ENCODE peak calls at places on chromosomes 4 and X, in nine cellular contexts. M, I, E, C, T, P, H, N and Q are unnamed samples. For H3K36me3, the result is how much of the 10 kb centered on the place peaks cover.

GRCh38 chrX:133610056-133610455 is 194.8 kb upstream of the GPC4 start:
- DNase-seq in M (no peak), I (no peak), E (no peak), C (no peak), T (no peak), P (no peak), H (no peak), N (no peak), Q (no peak)

GRCh38 chr4:82753725-82754410 is 44.7 kb downstream of the SCD5 start:
- DNase-seq in M (no peak), I (no peak), E (peak), C (peak), T (no peak), P (no peak), H (no peak), N (no peak), Q (peak)

GRCh38 chr4:2745981-2746806 is 9.9 kb downstream of the TNIP2 start:
- DNase-seq in M (peak), I (peak), E (peak), C (peak), T (peak), P (peak), H (peak), N (no peak), Q (no peak)

GRCh38 chrX:53284684-53285447 is 3.5 kb upstream of the IQSEC2 start:
- DNase-seq in M (peak), I (peak), E (peak), C (peak), T (no peak), P (peak), H (peak), N (peak), Q (peak)

GRCh38 chr4:183333983-183334382 is 11.8 kb upstream of the CLDN24 start:
- DNase-seq in M (no peak), I (no peak), E (no peak), C (peak), T (no peak), P (no peak), H (peak), N (no peak), Q (no peak)

GRCh38 chr4:16226816-16227461 is 668 bp upstream of the TAPT1 start:
- DNase-seq in M (peak), I (peak), E (peak), C (no peak), T (no peak), P (peak), H (peak), N (peak), Q (peak)

GRCh38 chrX:78747471-78747870 is at the start of gene LPAR4:
- DNase-seq in M (no peak), I (no peak), E (no peak), C (no peak), T (no peak), P (no peak), H (peak), N (no peak), Q (peak)

GRCh38 chrX:39336709-39337294 is 535.5 kb downstream of the MID1IP1 start:
- DNase-seq in M (no peak), I (no peak), E (peak), C (no peak), T (no peak), P (no peak), H (peak), N (no peak), Q (peak)

GRCh38 chr4:100632163-100632562 is 114.3 kb upstream of the EMCN start:
- DNase-seq in M (no peak), I (no peak), E (peak), C (no peak), T (no peak), P (no peak), H (no peak), N (no peak), Q (peak)

GRCh38 chr4:186204103-186204559 is 12.8 kb downstream of the CYP4V2 start:
- DNase-seq in M (no peak), I (no peak), E (no peak), C (peak), T (no peak), P (no peak), H (no peak), N (no peak), Q (peak)

GRCh38 chr4:10119263-10119662 is 2.7 kb upstream of the WDR1 start:
- DNase-seq in M (no peak), I (no peak), E (no peak), C (no peak), T (no peak), P (no peak), H (no peak), N (no peak), Q (no peak)

GRCh38 chrX:110287605-110288004 is 30.3 kb downstream of the AMMECR1 start:
- DNase-seq in M (no peak), I (no peak), E (no peak), C (peak), T (no peak), P (no peak), H (no peak), N (no peak), Q (no peak)

GRCh38 chr4:1491630-1492457 is 85.6 kb upstream of the NKX1-1 start:
- DNase-seq in M (no peak), I (peak), E (no peak), C (no peak), T (no peak), P (peak), H (no peak), N (no peak), Q (no peak)

GRCh38 chr4:25767877-25768475 is 94.8 kb downstream of the SEL1L3 start:
- DNase-seq in M (peak), I (no peak), E (peak), C (peak), T (peak), P (no peak), H (peak), N (peak), Q (peak)

GRCh38 chr4:105230287-105230686 is 83.6 kb downstream of the TET2 start:
- DNase-seq in M (no peak), I (no peak), E (no peak), C (no peak), T (no peak), P (no peak), H (no peak), N (no peak), Q (no peak)

GRCh38 chr4:100417565-100417964 is 100.3 kb downstream of the EMCN start:
- DNase-seq in M (no peak), I (no peak), E (peak), C (peak), T (no peak), P (no peak), H (no peak), N (no peak), Q (no peak)

GRCh38 chrX:14934423-14934822 is 61.2 kb downstream of the MOSPD2 start:
- DNase-seq in M (no peak), I (no peak), E (no peak), C (no peak), T (no peak), P (no peak), H (no peak), N (no peak), Q (no peak)

GRCh38 chrX:106692425-106693075 is 34.0 kb upstream of the RNF128 start:
- DNase-seq in M (no peak), I (no peak), E (no peak), C (no peak), T (no peak), P (no peak), H (peak), N (no peak), Q (no peak)

GRCh38 chr4:26067035-26067434 is 153.0 kb downstream of the SMIM20 start:
- DNase-seq in M (no peak), I (no peak), E (no peak), C (no peak), T (no peak), P (no peak), H (no peak), N (no peak), Q (no peak)

GRCh38 chr4:7334521-7335275 is 100.0 kb downstream of the PSAPL1 start:
- DNase-seq in M (no peak), I (peak), E (no peak), C (no peak), T (no peak), P (peak), H (no peak), N (no peak), Q (no peak)

GRCh38 chrX:23332101-23332887 is 2.4 kb upstream of the PTCHD1 start:
- DNase-seq in M (no peak), I (no peak), E (no peak), C (no peak), T (no peak), P (no peak), H (peak), N (no peak), Q (peak)

GRCh38 chr4:181536196-181536746 is 706.9 kb upstream of the TENM3 start:
- DNase-seq in M (no peak), I (no peak), E (no peak), C (peak), T (no peak), P (no peak), H (no peak), N (no peak), Q (no peak)

GRCh38 chr4:90127706-90128345 is 632 bp downstream of the CCSER1 start:
- DNase-seq in M (peak), I (peak), E (no peak), C (no peak), T (no peak), P (peak), H (peak), N (no peak), Q (no peak)

GRCh38 chrX:153598541-153599191 is at the start of gene CCNQ:
- DNase-seq in M (no peak), I (peak), E (peak), C (peak), T (no peak), P (peak), H (peak), N (no peak), Q (no peak)

GRCh38 chr4:125140966-125141495 is 173.7 kb upstream of the FAT4 start:
- DNase-seq in M (no peak), I (no peak), E (no peak), C (peak), T (no peak), P (no peak), H (no peak), N (no peak), Q (no peak)

GRCh38 chr4:166493828-166494432 is 620.9 kb downstream of the TLL1 start:
- DNase-seq in M (no peak), I (no peak), E (no peak), C (no peak), T (no peak), P (no peak), H (peak), N (no peak), Q (no peak)

GRCh38 chr4:102687373-102687981 is 73.3 kb downstream of the MANBA start:
- DNase-seq in M (no peak), I (no peak), E (no peak), C (peak), T (no peak), P (no peak), H (no peak), N (no peak), Q (no peak)

GRCh38 chrX:112874140-112874539 is 33.5 kb upstream of the AMOT start:
- DNase-seq in M (no peak), I (no peak), E (no peak), C (peak), T (no peak), P (no peak), H (no peak), N (no peak), Q (no peak)

GRCh38 chrX:124194209-124194608 is 138.3 kb upstream of the TEX13D start:
- DNase-seq in M (peak), I (no peak), E (no peak), C (no peak), T (no peak), P (no peak), H (no peak), N (no peak), Q (no peak)

GRCh38 chrX:18424482-18425198 is 768 bp upstream of the CDKL5 start:
- DNase-seq in M (no peak), I (peak), E (peak), C (peak), T (no peak), P (no peak), H (peak), N (no peak), Q (peak)

GRCh38 chr4:104859601-104860000 is 287.1 kb upstream of the TET2 start:
- DNase-seq in M (no peak), I (no peak), E (no peak), C (no peak), T (no peak), P (no peak), H (no peak), N (no peak), Q (no peak)

GRCh38 chrX:119376312-119376711 is 22.8 kb upstream of the SLC25A43 start:
- DNase-seq in M (no peak), I (no peak), E (no peak), C (no peak), T (no peak), P (no peak), H (no peak), N (no peak), Q (no peak)

GRCh38 chrX:132561483-132561882 is 72.6 kb upstream of the MBNL3 start:
- DNase-seq in M (no peak), I (no peak), E (no peak), C (no peak), T (no peak), P (no peak), H (peak), N (no peak), Q (no peak)

GRCh38 chr4:10256203-10256602 is 139.6 kb upstream of the WDR1 start:
- DNase-seq in M (no peak), I (no peak), E (no peak), C (no peak), T (no peak), P (no peak), H (no peak), N (no peak), Q (no peak)

GRCh38 chr4:24607338-24607737 is 23.0 kb upstream of the DHX15 start:
- DNase-seq in M (no peak), I (no peak), E (no peak), C (peak), T (no peak), P (no peak), H (no peak), N (no peak), Q (no peak)

GRCh38 chrX:68462197-68462596 is 28.9 kb upstream of the OPHN1 start:
- DNase-seq in M (no peak), I (no peak), E (no peak), C (peak), T (no peak), P (no peak), H (peak), N (no peak), Q (no peak)
- H3K27ac ChIP-seq in M (no peak), I (no peak), E (no peak), C (no peak), T (no peak), P (no peak), H (no peak), N (no peak), Q (no peak)

GRCh38 chr4:39205476-39205875 is 23.1 kb downstream of the WDR19 start:
- DNase-seq in M (no peak), I (no peak), E (no peak), C (no peak), T (no peak), P (no peak), H (no peak), N (no peak), Q (no peak)
- H3K36me3 ChIP-seq in M (half or more), I (under half), E (under half), C (under half), T (under half), P (under half), H (under half), N (under half), Q (under half)

GRCh38 chr4:37830640-37831039 is 4.2 kb downstream of the PGM2 start:
- DNase-seq in M (no peak), I (no peak), E (no peak), C (no peak), T (peak), P (no peak), H (no peak), N (no peak), Q (no peak)
- H3K27ac ChIP-seq in M (no peak), I (no peak), E (no peak), C (no peak), T (peak), P (no peak), H (no peak), N (no peak), Q (no peak)

GRCh38 chr4:8472689-8473197 is 32.2 kb downstream of the TRMT44 start:
- DNase-seq in M (no peak), I (no peak), E (no peak), C (peak), T (no peak), P (peak), H (peak), N (no peak), Q (peak)

GRCh38 chr4:8472166-8472688 is 31.6 kb downstream of the TRMT44 start:
- DNase-seq in M (no peak), I (no peak), E (no peak), C (no peak), T (no peak), P (no peak), H (no peak), N (no peak), Q (no peak)

GRCh38 chr4:8469550-8469949 is 29.0 kb downstream of the TRMT44 start:
- DNase-seq in M (no peak), I (no peak), E (no peak), C (no peak), T (no peak), P (no peak), H (no peak), N (no peak), Q (no peak)

GRCh38 chr4:8470451-8471024 is 30.0 kb downstream of the TRMT44 start:
- DNase-seq in M (no peak), I (no peak), E (no peak), C (no peak), T (no peak), P (no peak), H (no peak), N (no peak), Q (no peak)

GRCh38 chr4:8471211-8471875 is 30.8 kb downstream of the TRMT44 start:
- DNase-seq in M (no peak), I (no peak), E (no peak), C (no peak), T (no peak), P (no peak), H (no peak), N (no peak), Q (no peak)
- H3K36me3 ChIP-seq in M (half or more), I (half or more), E (under half), C (under half), T (under half), P (under half), H (under half), N (under half), Q (under half)